ENCODE peak calls at places on chromosome 18, in four cellular contexts. Q is left ventricle myocardium inferior; T is T-helper 2 cell; H is stimulated activated CD4-positive, alpha-beta T cell treated with anti-CD3 and anti-CD28 coated beads, Interleukin-4, amount 100 ng/mL, for 4 hours. Y is an unnamed sample.

GRCh38 chr18:50266248-50266704 is at the start of gene CFAP53:
- DNase-seq in Q (peak; percentile 94), T (peak; percentile 70), H (peak; percentile 76), Y (peak; percentile 87)

GRCh38 chr18:32289480-32290075 is 99.7 kb downstream of the MEP1B start:
- DNase-seq in Q (no peak), T (no peak), H (no peak), Y (peak; percentile 77)

GRCh38 chr18:9364242-9364641 is 29.7 kb downstream of the TWSG1 start:
- DNase-seq in Q (no peak), T (no peak), H (no peak), Y (no peak)

GRCh38 chr18:49874238-49874637 is 60.9 kb upstream of the ACAA2 start:
- DNase-seq in Q (no peak), T (no peak), H (no peak), Y (no peak)

GRCh38 chr18:45780568-45780967 is 44.9 kb upstream of the SIGLEC15 start:
- DNase-seq in Q (no peak), T (no peak), H (no peak), Y (peak; percentile 50)

GRCh38 chr18:23936371-23936958 is 78.1 kb upstream of the TTC39C start:
- DNase-seq in Q (no peak), T (no peak), H (no peak), Y (no peak)

GRCh38 chr18:26637324-26637723 is 89.0 kb upstream of the KCTD1 start:
- DNase-seq in Q (no peak), T (no peak), H (no peak), Y (no peak)

GRCh38 chr18:62987859-62988258 is 272.5 kb downstream of the PHLPP1 start:
- DNase-seq in Q (no peak), T (no peak), H (no peak), Y (no peak)

GRCh38 chr18:65751145-65752085 is 603 bp downstream of the CDH7 start:
- DNase-seq in Q (no peak), T (no peak), H (no peak), Y (no peak)

GRCh38 chr18:8107426-8107825 is 501.8 kb upstream of the RAB12 start:
- DNase-seq in Q (no peak), T (no peak), H (no peak), Y (peak; percentile 60)

GRCh38 chr18:79533591-79533990 is 137.9 kb downstream of the NFATC1 start:
- DNase-seq in Q (no peak), T (no peak), H (no peak), Y (no peak)

GRCh38 chr18:78330761-78331160 is 648.9 kb upstream of the SALL3 start:
- DNase-seq in Q (no peak), T (no peak), H (no peak), Y (no peak)

GRCh38 chr18:76691800-76692199 is 130.6 kb upstream of the ZNF236 start:
- DNase-seq in Q (no peak), T (no peak), H (no peak), Y (no peak)

GRCh38 chr18:46314011-46314410 is 209.8 kb downstream of the HAUS1 start:
- DNase-seq in Q (no peak), T (no peak), H (no peak), Y (no peak)

GRCh38 chr18:3055861-3056260 is 42.9 kb upstream of the LPIN2 start:
- DNase-seq in Q (no peak), T (no peak), H (no peak), Y (no peak)

GRCh38 chr18:76349067-76349715 is 145.9 kb downstream of the ZNF516 start:
- DNase-seq in Q (peak; percentile 35), T (peak; percentile 43), H (peak; percentile 43), Y (peak; percentile 76)

GRCh38 chr18:44602380-44602779 is 78.3 kb upstream of the SETBP1 start:
- DNase-seq in Q (no peak), T (no peak), H (no peak), Y (peak; percentile 71)

GRCh38 chr18:79870369-79871025 is 72.8 kb downstream of the KCNG2 start:
- DNase-seq in Q (no peak), T (no peak), H (no peak), Y (peak; percentile 37)

GRCh38 chr18:62979172-62979571 is 263.8 kb downstream of the PHLPP1 start:
- DNase-seq in Q (no peak), T (no peak), H (no peak), Y (peak; percentile 93)

GRCh38 chr18:57697434-57697833 is 75.8 kb upstream of the NARS1 start:
- DNase-seq in Q (no peak), T (no peak), H (no peak), Y (no peak)

GRCh38 chr18:58867281-58867961 is 2.7 kb downstream of the ZNF532 start:
- DNase-seq in Q (no peak), T (no peak), H (no peak), Y (no peak)